ENCODE peak calls at places on chromosomes 16 and 17, in five cellular contexts. E, Y, M, S and L are unnamed samples.

GRCh38 chr16:89257757-89258465 is 40.4 kb downstream of the ZNF778 start:
- DNase-seq in Y (no peak), E (no peak), M (no peak), S (no peak), L (no peak)

GRCh38 chr16:29683543-29684090 is 4.6 kb downstream of the QPRT start:
- DNase-seq in E (no peak), M (no peak), S (no peak), Y (no peak), L (no peak)

GRCh38 chr16:53465606-53466290 is 31.5 kb downstream of the RBL2 start:
- DNase-seq in S (peak; percentile 84), M (no peak), E (peak; percentile 56), Y (peak; percentile 82), L (no peak)

GRCh38 chr17:56820207-56820606 is 13.5 kb downstream of the C17orf67 start:
- DNase-seq in Y (no peak), S (no peak), M (no peak), E (no peak), L (no peak)

GRCh38 chr16:48176635-48177408 is 21.0 kb upstream of the ABCC12 start:
- DNase-seq in E (no peak), S (no peak), M (no peak), Y (no peak), L (no peak)

GRCh38 chr17:41061969-41062368 is 2.1 kb upstream of the KRTAP2-3 start:
- DNase-seq in Y (peak; percentile 90), M (no peak), S (peak; percentile 47), E (peak; percentile 99), L (no peak)

GRCh38 chr17:61000911-61001310 is 323.3 kb downstream of the BCAS3 start:
- DNase-seq in E (peak; percentile 48), S (peak; percentile 64), Y (peak; percentile 43), M (no peak), L (no peak)

GRCh38 chr17:28896884-28897768 is at the start of gene FLOT2:
- DNase-seq in M (peak; percentile 61), Y (peak; percentile 13), S (peak; percentile 67), E (peak; percentile 48), L (peak; percentile 53)

GRCh38 chr16:65532218-65532617 is 410.4 kb upstream of the CDH11 start:
- DNase-seq in S (no peak), Y (no peak), E (no peak), M (no peak), L (no peak)

GRCh38 chr17:43418441-43419374 is 19.9 kb downstream of the ARL4D start:
- DNase-seq in E (peak; percentile 88), M (no peak), Y (peak; percentile 90), S (peak; percentile 80), L (no peak)

GRCh38 chr17:50348522-50349240 is 2.8 kb downstream of the XYLT2 start:
- DNase-seq in Y (peak; percentile 42), S (no peak), E (peak; percentile 36), M (no peak), L (no peak)

GRCh38 chr17:62824290-62825135 is 16.4 kb upstream of the MARCHF10 start:
- DNase-seq in E (peak; percentile 99), Y (peak; percentile 96), S (peak; percentile 86), M (no peak), L (no peak)

GRCh38 chr17:65587602-65588193 is 26.2 kb upstream of the AXIN2 start:
- DNase-seq in Y (no peak), M (no peak), E (peak; percentile 31), S (peak; percentile 32), L (no peak)

GRCh38 chr17:36136031-36136430 is 32.4 kb downstream of the CCL4 start:
- DNase-seq in E (no peak), Y (no peak), M (no peak), S (no peak), L (no peak)

GRCh38 chr16:85498607-85499006 is 114.5 kb upstream of the GSE1 start:
- DNase-seq in S (no peak), Y (no peak), E (no peak), M (peak; percentile 23), L (no peak)

GRCh38 chr17:67044940-67045339 is 586 bp downstream of the CACNG1 start:
- DNase-seq in E (no peak), M (no peak), Y (no peak), S (no peak), L (no peak)

GRCh38 chr16:3807425-3808123 is 72.9 kb downstream of the CREBBP start:
- DNase-seq in Y (no peak), E (no peak), M (no peak), S (no peak), L (no peak)

GRCh38 chr17:38673714-38674012 is 1.1 kb downstream of the EPOP start:
- DNase-seq in S (peak; percentile 25), Y (no peak), M (no peak), E (no peak), L (peak; percentile 35)

GRCh38 chr17:15261063-15261817 is 3.9 kb downstream of the PMP22 start:
- DNase-seq in Y (peak; percentile 61), S (peak; percentile 73), E (peak; percentile 57), M (no peak), L (peak; percentile 32)

GRCh38 chr16:88350922-88351321 is 31.8 kb upstream of the ZNF469 start:
- DNase-seq in Y (no peak), E (no peak), M (no peak), S (no peak), L (no peak)

GRCh38 chr17:35577826-35578194 is 561 bp downstream of the PEX12 start:
- DNase-seq in M (no peak), E (peak; percentile 10), Y (peak; percentile 9), S (peak; percentile 16), L (no peak)

GRCh38 chr16:58280846-58281301 is 14.0 kb downstream of the PRSS54 start:
- DNase-seq in M (no peak), S (peak; percentile 23), E (peak; percentile 3), Y (peak; percentile 63), L (no peak)

GRCh38 chr17:79942591-79943353 is 92.9 kb downstream of the TBC1D16 start:
- DNase-seq in Y (no peak), S (peak; percentile 29), M (no peak), E (no peak), L (no peak)

GRCh38 chr17:6749519-6749918 is 6.3 kb upstream of the XAF1 start:
- DNase-seq in Y (peak; percentile 16), M (no peak), S (peak; percentile 42), E (no peak), L (no peak)

GRCh38 chr17:39684369-39685043 is 3.4 kb downstream of the PGAP3 start:
- DNase-seq in Y (no peak), E (no peak), M (no peak), S (no peak), L (no peak)

GRCh38 chr16:58339452-58339938 is 44.7 kb upstream of the PRSS54 start:
- DNase-seq in E (peak; percentile 10), M (no peak), S (peak; percentile 55), Y (peak; percentile 8), L (no peak)

GRCh38 chr16:85296859-85297698 is 184.8 kb upstream of the CIBAR2 start:
- DNase-seq in E (peak; percentile 29), Y (no peak), S (peak; percentile 28), M (peak; percentile 54), L (peak; percentile 41)

GRCh38 chr17:81710514-81711308 is 1.4 kb upstream of the SLC25A10 start:
- DNase-seq in E (peak; percentile 31), M (no peak), S (peak; percentile 33), Y (no peak), L (no peak)

GRCh38 chr16:9412362-9413311 is 321.2 kb downstream of the HAPSTR1 start:
- DNase-seq in E (no peak), Y (no peak), M (no peak), S (no peak), L (no peak)

GRCh38 chr17:30279156-30279555 is 12.6 kb downstream of the BLMH start:
- DNase-seq in S (no peak), M (no peak), E (no peak), Y (no peak), L (no peak)

GRCh38 chr16:88686439-88687253 is at the start of gene SNAI3:
- DNase-seq in S (peak; percentile 56), Y (peak; percentile 36), M (peak; percentile 88), E (no peak), L (peak; percentile 83)

GRCh38 chr17:17603178-17603894 is 11.8 kb upstream of the PEMT start:
- DNase-seq in M (no peak), Y (no peak), E (no peak), S (no peak), L (no peak)

GRCh38 chr17:76137351-76138233 is 3.5 kb downstream of the FOXJ1 start:
- DNase-seq in Y (no peak), E (no peak), M (no peak), S (no peak), L (no peak)

GRCh38 chr17:72336026-72336803 is 215.4 kb downstream of the SOX9 start:
- DNase-seq in S (no peak), E (no peak), M (no peak), Y (peak; percentile 60), L (no peak)

GRCh38 chr17:72333570-72333969 is 212.8 kb downstream of the SOX9 start:
- DNase-seq in E (no peak), M (no peak), S (no peak), Y (no peak), L (no peak)

GRCh38 chr17:72332367-72332766 is 211.5 kb downstream of the SOX9 start:
- DNase-seq in M (no peak), Y (no peak), S (no peak), E (no peak), L (no peak)

GRCh38 chr17:72336804-72337070 is 215.9 kb downstream of the SOX9 start:
- DNase-seq in Y (no peak), M (no peak), S (no peak), E (no peak), L (no peak)

DNA sequence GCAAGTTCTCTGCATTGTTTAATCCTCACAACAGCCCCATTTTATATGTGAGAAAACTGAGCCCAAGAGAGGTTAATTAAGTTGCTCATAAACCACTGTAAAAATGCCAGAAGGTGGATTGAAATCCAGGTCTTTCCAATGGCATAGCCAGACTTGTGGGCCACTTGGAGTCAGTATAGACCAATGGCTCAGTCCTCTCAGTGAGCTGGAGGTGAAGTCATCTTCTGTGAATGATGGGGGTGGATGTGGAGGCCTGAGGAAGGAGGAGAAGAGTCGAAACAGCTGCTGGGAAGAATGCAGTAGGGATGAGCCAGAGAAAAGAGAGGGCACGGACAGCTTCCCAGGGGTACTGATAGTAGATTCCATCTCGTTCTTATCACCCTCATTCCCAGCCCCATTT is 213.4 kb downstream of the SOX9 start:
- DNase-seq in S (peak; percentile 33), Y (no peak), E (peak; percentile 77), M (no peak), L (no peak)
- TF ChIP-seq CTCF in S (no peak), Y (peak; percentile 19), E (peak; percentile 55), M (no peak), L (no peak)

GRCh38 chr17:47618416-47618815 is 31.3 kb upstream of the KPNB1 start:
- DNase-seq in Y (no peak), E (peak; percentile 14), M (no peak), S (peak; percentile 17), L (no peak)
- TF ChIP-seq CTCF in Y (peak; percentile 35), E (peak; percentile 47), M (no peak), S (peak; percentile 34), L (peak; percentile 28)

GRCh38 chr17:19812407-19812806 is 55.3 kb downstream of the ULK2 start:
- DNase-seq in Y (no peak), E (no peak), S (peak; percentile 7), M (no peak), L (no peak)
- TF ChIP-seq CTCF in Y (peak; percentile 44), E (peak; percentile 23), S (peak; percentile 16), M (no peak), L (peak; percentile 14)

DNA sequence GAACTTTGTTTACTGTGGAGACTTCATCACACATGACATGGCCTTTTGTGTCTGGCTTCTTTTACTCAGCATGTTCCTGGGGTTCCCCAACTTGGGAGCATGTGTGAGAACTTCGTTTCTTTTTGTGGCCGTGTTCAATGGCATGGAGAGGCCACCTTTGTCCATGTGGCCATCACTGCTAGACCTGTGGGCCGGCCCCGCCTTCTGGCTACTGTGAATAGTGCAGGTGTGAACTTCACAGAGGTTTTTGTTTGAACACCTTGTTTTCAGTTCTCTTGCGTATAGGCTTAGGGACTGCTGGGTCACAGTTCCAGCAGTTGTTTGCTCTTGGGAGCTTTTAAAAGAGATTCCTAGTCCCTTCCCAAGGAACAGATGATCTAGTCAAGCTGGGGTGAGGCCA is 5.7 kb upstream of the SLC38A8 start:
- DNase-seq in S (no peak), Y (no peak), M (no peak), E (no peak), L (peak; percentile 32)
- TF ChIP-seq CTCF in S (no peak), Y (peak; percentile 4), M (no peak), E (no peak), L (peak; percentile 56)